ENCODE peak calls at places on chromosomes 5 and 9, in nine cellular contexts. Z is AG09319; Q is BE2C; P is naive thymus-derived CD8-positive, alpha-beta T cell; B is adipocyte; Y is activated CD4-positive, alpha-beta T cell treated with anti-CD3 and anti-CD28 coated beads, Interleukin-2, amount 50 U/mL, for 1 hour; C is bronchial epithelial cell; S is C1 segment of cervical spinal cord; W is GM23248. M is an unnamed sample.

GRCh38 chr5:92560698-92561361 is 1020.2 kb downstream of the NR2F1-AS1 start:
- DNase-seq in Z (no peak), Q (no peak), P (no peak), B (no peak), Y (no peak), C (peak; percentile 20), S (no peak), W (peak; percentile 82), M (no peak)

GRCh38 chr5:149024978-149025377 is 37.9 kb downstream of the SH3TC2 start:
- DNase-seq in Z (no peak), Q (no peak), P (no peak), B (no peak), Y (no peak), C (no peak), S (no peak), W (no peak), M (no peak)

GRCh38 chr5:58022055-58022454 is 437.8 kb downstream of the PLK2 start:
- DNase-seq in Z (peak; percentile 27), Q (no peak), P (no peak), B (no peak), Y (no peak), C (no peak), S (no peak), W (peak; percentile 4), M (no peak)

GRCh38 chr9:115106001-115106400 is 12.0 kb downstream of the TNC start:
- DNase-seq in Z (no peak), Q (no peak), P (no peak), B (no peak), Y (no peak), C (peak; percentile 96), S (no peak), W (peak; percentile 30), M (no peak)

GRCh38 chr9:38621434-38622082 is 1.2 kb upstream of the ANKRD18A start:
- DNase-seq in Z (no peak), Q (peak; percentile 45), P (peak; percentile 41), B (no peak), Y (peak; percentile 48), C (no peak), S (peak; percentile 56), W (no peak), M (peak; percentile 34)

GRCh38 chr9:128552744-128553221 is 396 bp downstream of the SPTAN1 start:
- DNase-seq in Z (no peak), Q (peak; percentile 58), P (no peak), B (peak; percentile 64), Y (no peak), C (no peak), S (peak; percentile 38), W (peak; percentile 72), M (peak; percentile 53)

GRCh38 chr9:105173306-105173705 is 71.1 kb upstream of the SLC44A1 start:
- DNase-seq in Z (no peak), Q (no peak), P (no peak), B (no peak), Y (no peak), C (no peak), S (no peak), W (no peak), M (no peak)

GRCh38 chr5:149724130-149724850 is 5.8 kb upstream of the PPARGC1B start:
- DNase-seq in Z (no peak), Q (no peak), P (peak; percentile 37), B (no peak), Y (no peak), C (no peak), S (no peak), W (no peak), M (peak; percentile 83)

GRCh38 chr5:168128556-168128955 is 162.9 kb upstream of the WWC1 start:
- DNase-seq in Z (no peak), Q (no peak), P (no peak), B (no peak), Y (no peak), C (no peak), S (no peak), W (no peak), M (no peak)

GRCh38 chr9:124721109-124721850 is 49.8 kb downstream of the NR6A1 start:
- DNase-seq in Z (no peak), Q (no peak), P (no peak), B (peak; percentile 69), Y (no peak), C (no peak), S (no peak), W (peak; percentile 71), M (no peak)

GRCh38 chr5:4868140-4868735 is 271.9 kb upstream of the ADAMTS16 start:
- DNase-seq in Z (no peak), Q (peak; percentile 77), P (peak; percentile 6), B (peak; percentile 16), Y (peak; percentile 24), C (peak; percentile 6), S (peak; percentile 20), W (peak; percentile 65), M (peak; percentile 15)

GRCh38 chr9:107836300-107836699 is 346.7 kb upstream of the KLF4 start:
- DNase-seq in Z (no peak), Q (no peak), P (no peak), B (no peak), Y (no peak), C (no peak), S (no peak), W (no peak), M (no peak)

GRCh38 chr5:37774912-37775483 is 64.8 kb downstream of the GDNF start:
- DNase-seq in Z (no peak), Q (peak; percentile 31), P (no peak), B (peak; percentile 35), Y (no peak), C (peak; percentile 28), S (no peak), W (peak; percentile 28), M (no peak)

GRCh38 chr9:101736723-101737122 is 1.7 kb downstream of the GRIN3A start:
- DNase-seq in Z (no peak), Q (no peak), P (no peak), B (no peak), Y (no peak), C (peak; percentile 12), S (no peak), W (peak; percentile 34), M (no peak)

GRCh38 chr9:72790934-72791333 is 161.9 kb downstream of the ALDH1A1 start:
- DNase-seq in Z (no peak), Q (no peak), P (no peak), B (no peak), Y (no peak), C (no peak), S (no peak), W (no peak), M (no peak)

GRCh38 chr5:172436078-172436873 is 18.0 kb downstream of the SH3PXD2B start:
- DNase-seq in Z (no peak), Q (no peak), P (no peak), B (no peak), Y (no peak), C (no peak), S (no peak), W (no peak), M (no peak)

GRCh38 chr5:79878721-79879336 is 112.2 kb downstream of the MTX3 start:
- DNase-seq in Z (no peak), Q (peak; percentile 42), P (peak; percentile 17), B (no peak), Y (no peak), C (no peak), S (no peak), W (peak; percentile 26), M (no peak)

GRCh38 chr5:105288946-105289345 is 1726.4 kb upstream of the NUDT12 start:
- DNase-seq in Z (no peak), Q (no peak), P (no peak), B (peak; percentile 3), Y (no peak), C (no peak), S (no peak), W (no peak), M (no peak)

GRCh38 chr5:96432245-96433065 is 593 bp downstream of the PCSK1 start:
- DNase-seq in Z (no peak), Q (peak; percentile 71), P (no peak), B (no peak), Y (no peak), C (no peak), S (no peak), W (peak; percentile 37), M (no peak)

GRCh38 chr9:80948107-80948506 is 741.2 kb downstream of the TLE1 start:
- DNase-seq in Z (no peak), Q (no peak), P (no peak), B (no peak), Y (no peak), C (no peak), S (no peak), W (no peak), M (no peak)

GRCh38 chr9:1207681-1208080 is 157.5 kb downstream of the DMRT2 start:
- DNase-seq in Z (no peak), Q (no peak), P (no peak), B (no peak), Y (no peak), C (no peak), S (no peak), W (peak; percentile 93), M (no peak)

GRCh38 chr5:96661101-96661840 is 905 bp upstream of the CAST start:
- DNase-seq in Z (no peak), Q (no peak), P (peak; percentile 62), B (peak; percentile 58), Y (peak; percentile 31), C (peak; percentile 56), S (peak; percentile 32), W (peak; percentile 72), M (peak; percentile 75)

GRCh38 chr5:98763001-98763630 is 10.3 kb upstream of the RGMB start:
- DNase-seq in Z (no peak), Q (no peak), P (no peak), B (peak; percentile 59), Y (no peak), C (no peak), S (no peak), W (peak; percentile 71), M (no peak)

GRCh38 chr5:139633295-139634027 is 14.7 kb upstream of the CXXC5 start:
- DNase-seq in Z (no peak), Q (peak; percentile 74), P (peak; percentile 70), B (peak; percentile 85), Y (peak; percentile 65), C (peak; percentile 71), S (no peak), W (peak; percentile 78), M (peak; percentile 70)